ENCODE peak calls at places on chromosomes 5 and 9, in eight cellular contexts. One of them, this sample, is unnamed.

GRCh38 chr9:131984564-131984963 is 95.1 kb downstream of the MED27 start:
- DNase-seq in AG10803: no peak
- DNase-seq in fibroblast of lung: no peak
- DNase-seq in AG04450: no peak
- DNase-seq in mammary epithelial cell: no peak
- DNase-seq in adrenal gland: no peak
- DNase-seq in tibial nerve: no peak
- DNase-seq in astrocyte of the spinal cord: no peak
- DNase-seq in this sample: no peak

GRCh38 chr9:17627641-17628040 is 48.8 kb downstream of the SH3GL2 start:
- DNase-seq in astrocyte of the spinal cord: peak; percentile 37
- DNase-seq in adrenal gland: no peak
- DNase-seq in AG04450: peak; percentile 16
- DNase-seq in AG10803: no peak
- DNase-seq in mammary epithelial cell: no peak
- DNase-seq in tibial nerve: no peak
- DNase-seq in fibroblast of lung: peak; percentile 23
- DNase-seq in this sample: no peak

GRCh38 chr9:9950813-9951212 is 662.0 kb downstream of the PTPRD start:
- DNase-seq in astrocyte of the spinal cord: peak; percentile 36
- DNase-seq in adrenal gland: no peak
- DNase-seq in tibial nerve: no peak
- DNase-seq in AG04450: no peak
- DNase-seq in mammary epithelial cell: no peak
- DNase-seq in fibroblast of lung: peak; percentile 74
- DNase-seq in AG10803: peak; percentile 42
- DNase-seq in this sample: peak; percentile 8

GRCh38 chr5:72280655-72281069 is 39.4 kb downstream of the MRPS27 start:
- DNase-seq in astrocyte of the spinal cord: peak; percentile 72
- DNase-seq in AG04450: no peak
- DNase-seq in fibroblast of lung: peak; percentile 58
- DNase-seq in mammary epithelial cell: peak; percentile 15
- DNase-seq in adrenal gland: peak; percentile 26
- DNase-seq in AG10803: peak; percentile 68
- DNase-seq in tibial nerve: peak; percentile 28
- DNase-seq in this sample: peak; percentile 71

GRCh38 chr9:27395484-27395921 is 98.6 kb upstream of the EQTN start:
- DNase-seq in AG04450: no peak
- DNase-seq in AG10803: peak; percentile 29
- DNase-seq in tibial nerve: no peak
- DNase-seq in fibroblast of lung: no peak
- DNase-seq in adrenal gland: no peak
- DNase-seq in mammary epithelial cell: peak; percentile 78
- DNase-seq in astrocyte of the spinal cord: no peak
- DNase-seq in this sample: no peak

GRCh38 chr9:127314911-127315310 is 50.3 kb downstream of the GARNL3 start:
- DNase-seq in tibial nerve: no peak
- DNase-seq in AG04450: no peak
- DNase-seq in AG10803: no peak
- DNase-seq in astrocyte of the spinal cord: no peak
- DNase-seq in adrenal gland: no peak
- DNase-seq in fibroblast of lung: no peak
- DNase-seq in mammary epithelial cell: no peak
- DNase-seq in this sample: no peak

GRCh38 chr5:72451771-72452505 is 55.3 kb downstream of the ZNF366 start:
- DNase-seq in AG04450: no peak
- DNase-seq in AG10803: peak; percentile 99
- DNase-seq in astrocyte of the spinal cord: peak; percentile 92
- DNase-seq in adrenal gland: peak; percentile 62
- DNase-seq in fibroblast of lung: peak; percentile 72
- DNase-seq in tibial nerve: peak; percentile 79
- DNase-seq in mammary epithelial cell: no peak
- DNase-seq in this sample: peak; percentile 100

GRCh38 chr9:73162987-73163763 is 11.5 kb downstream of the ANXA1 start:
- DNase-seq in adrenal gland: no peak
- DNase-seq in AG04450: no peak
- DNase-seq in fibroblast of lung: no peak
- DNase-seq in tibial nerve: no peak
- DNase-seq in mammary epithelial cell: peak; percentile 64
- DNase-seq in AG10803: no peak
- DNase-seq in astrocyte of the spinal cord: no peak
- DNase-seq in this sample: no peak

GRCh38 chr9:31606678-31607077 is 777.8 kb upstream of the ACO1 start:
- DNase-seq in adrenal gland: no peak
- DNase-seq in tibial nerve: no peak
- DNase-seq in mammary epithelial cell: no peak
- DNase-seq in AG04450: no peak
- DNase-seq in AG10803: no peak
- DNase-seq in fibroblast of lung: no peak
- DNase-seq in astrocyte of the spinal cord: no peak
- DNase-seq in this sample: no peak

GRCh38 chr9:131697097-131697496 is 42.8 kb downstream of the RAPGEF1 start:
- DNase-seq in tibial nerve: no peak
- DNase-seq in fibroblast of lung: peak; percentile 51
- DNase-seq in AG04450: no peak
- DNase-seq in mammary epithelial cell: no peak
- DNase-seq in adrenal gland: peak; percentile 92
- DNase-seq in AG10803: no peak
- DNase-seq in astrocyte of the spinal cord: peak; percentile 59
- DNase-seq in this sample: peak; percentile 34

GRCh38 chr9:89883401-89884341 is 278.9 kb downstream of the GADD45G start:
- DNase-seq in AG04450: no peak
- DNase-seq in adrenal gland: no peak
- DNase-seq in astrocyte of the spinal cord: peak; percentile 9
- DNase-seq in mammary epithelial cell: no peak
- DNase-seq in tibial nerve: no peak
- DNase-seq in AG10803: no peak
- DNase-seq in fibroblast of lung: peak; percentile 45
- DNase-seq in this sample: no peak

GRCh38 chr5:115816226-115817042 is at the start of gene CDO1:
- DNase-seq in astrocyte of the spinal cord: peak; percentile 77
- DNase-seq in fibroblast of lung: peak; percentile 78
- DNase-seq in mammary epithelial cell: peak; percentile 25
- DNase-seq in tibial nerve: peak; percentile 81
- DNase-seq in AG04450: no peak
- DNase-seq in adrenal gland: peak; percentile 69
- DNase-seq in AG10803: peak; percentile 35
- DNase-seq in this sample: peak; percentile 69

GRCh38 chr5:130136300-130136699 is 232.0 kb downstream of the CHSY3 start:
- DNase-seq in AG10803: peak; percentile 56
- DNase-seq in AG04450: no peak
- DNase-seq in tibial nerve: no peak
- DNase-seq in adrenal gland: no peak
- DNase-seq in mammary epithelial cell: no peak
- DNase-seq in fibroblast of lung: peak; percentile 23
- DNase-seq in astrocyte of the spinal cord: no peak
- DNase-seq in this sample: peak; percentile 72

GRCh38 chr5:172453986-172454354 is 355 bp downstream of the SH3PXD2B start:
- DNase-seq in adrenal gland: peak; percentile 80
- DNase-seq in AG04450: no peak
- DNase-seq in mammary epithelial cell: peak; percentile 16
- DNase-seq in astrocyte of the spinal cord: peak; percentile 41
- DNase-seq in tibial nerve: no peak
- DNase-seq in AG10803: no peak
- DNase-seq in fibroblast of lung: peak; percentile 38
- DNase-seq in this sample: no peak

GRCh38 chr5:60632153-60632552 is 67.8 kb downstream of the DEPDC1B start:
- DNase-seq in AG04450: no peak
- DNase-seq in AG10803: no peak
- DNase-seq in astrocyte of the spinal cord: no peak
- DNase-seq in fibroblast of lung: no peak
- DNase-seq in adrenal gland: no peak
- DNase-seq in mammary epithelial cell: no peak
- DNase-seq in tibial nerve: no peak
- DNase-seq in this sample: no peak

GRCh38 chr9:36165766-36166149 is 3.4 kb upstream of the CCIN start:
- DNase-seq in mammary epithelial cell: no peak
- DNase-seq in astrocyte of the spinal cord: peak; percentile 45
- DNase-seq in tibial nerve: no peak
- DNase-seq in AG04450: no peak
- DNase-seq in fibroblast of lung: peak; percentile 67
- DNase-seq in AG10803: peak; percentile 42
- DNase-seq in adrenal gland: no peak
- DNase-seq in this sample: peak; percentile 84

GRCh38 chr5:145237843-145238242 is 597.3 kb downstream of the PRELID2 start:
- DNase-seq in AG04450: no peak
- DNase-seq in astrocyte of the spinal cord: peak; percentile 45
- DNase-seq in mammary epithelial cell: peak; percentile 45
- DNase-seq in AG10803: peak; percentile 12
- DNase-seq in tibial nerve: no peak
- DNase-seq in adrenal gland: no peak
- DNase-seq in fibroblast of lung: peak; percentile 38
- DNase-seq in this sample: peak; percentile 77

GRCh38 chr9:108184941-108185340 is 670.8 kb downstream of the ACTL7B start:
- DNase-seq in adrenal gland: no peak
- DNase-seq in fibroblast of lung: peak; percentile 90
- DNase-seq in mammary epithelial cell: peak; percentile 94
- DNase-seq in tibial nerve: no peak
- DNase-seq in AG04450: no peak
- DNase-seq in AG10803: peak; percentile 76
- DNase-seq in astrocyte of the spinal cord: peak; percentile 36
- DNase-seq in this sample: peak; percentile 59

GRCh38 chr5:98722188-98722587 is 51.3 kb upstream of the RGMB start:
- DNase-seq in AG04450: no peak
- DNase-seq in AG10803: no peak
- DNase-seq in tibial nerve: no peak
- DNase-seq in astrocyte of the spinal cord: peak; percentile 9
- DNase-seq in adrenal gland: no peak
- DNase-seq in mammary epithelial cell: no peak
- DNase-seq in fibroblast of lung: peak; percentile 68
- DNase-seq in this sample: no peak

GRCh38 chr5:150670275-150670960 is 9.4 kb downstream of the MYOZ3 start:
- DNase-seq in astrocyte of the spinal cord: no peak
- DNase-seq in tibial nerve: no peak
- DNase-seq in fibroblast of lung: no peak
- DNase-seq in AG04450: no peak
- DNase-seq in AG10803: no peak
- DNase-seq in mammary epithelial cell: no peak
- DNase-seq in adrenal gland: no peak
- DNase-seq in this sample: no peak

GRCh38 chr9:68685770-68686169 is 19.3 kb upstream of the PIP5K1B start:
- DNase-seq in AG10803: no peak
- DNase-seq in AG04450: no peak
- DNase-seq in mammary epithelial cell: no peak
- DNase-seq in astrocyte of the spinal cord: no peak
- DNase-seq in adrenal gland: peak; percentile 25
- DNase-seq in fibroblast of lung: no peak
- DNase-seq in tibial nerve: no peak
- DNase-seq in this sample: no peak
- TF ChIP-seq CTCF in AG10803: peak; percentile 25
- TF ChIP-seq CTCF in AG04450: peak; percentile 21
- TF ChIP-seq CTCF in mammary epithelial cell: peak; percentile 17
- TF ChIP-seq CTCF in astrocyte of the spinal cord: no peak
- TF ChIP-seq CTCF in adrenal gland: no peak
- TF ChIP-seq CTCF in fibroblast of lung: no peak
- TF ChIP-seq CTCF in tibial nerve: no peak
- TF ChIP-seq CTCF in this sample: no peak

DNA sequence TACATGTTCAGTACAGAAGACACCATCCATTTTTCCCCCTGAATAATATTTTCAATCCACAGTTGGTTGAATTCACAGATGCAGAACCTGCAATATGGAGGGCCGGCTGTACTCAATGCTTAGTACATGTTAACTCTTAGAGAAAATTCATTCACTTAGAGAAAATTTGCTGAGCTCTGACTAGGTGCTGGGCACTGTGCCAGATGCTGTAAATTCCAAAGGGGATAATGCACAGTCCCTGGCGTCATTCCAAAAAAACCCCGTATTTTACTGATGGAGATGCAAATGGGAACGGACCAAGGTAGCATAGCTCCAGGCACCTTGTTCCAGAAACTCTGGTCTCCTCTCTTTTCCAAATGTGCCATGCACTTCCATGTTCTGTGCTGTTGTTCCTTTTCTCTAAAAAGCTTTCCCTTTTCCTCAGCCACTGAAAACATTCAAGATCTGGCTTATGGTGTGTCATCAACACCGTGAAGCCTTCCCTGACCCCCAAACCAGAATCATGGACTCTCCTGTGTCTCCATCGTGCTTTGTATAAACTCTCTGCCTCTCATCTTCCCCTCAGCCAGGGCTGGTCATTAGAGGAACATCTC is 55.7 kb upstream of the COL15A1 start:
- DNase-seq in adrenal gland: no peak
- DNase-seq in AG10803: no peak
- DNase-seq in astrocyte of the spinal cord: no peak
- DNase-seq in fibroblast of lung: peak; percentile 30
- DNase-seq in tibial nerve: no peak
- DNase-seq in mammary epithelial cell: peak; percentile 23
- DNase-seq in AG04450: no peak
- DNase-seq in this sample: no peak
- H3K4me3 ChIP-seq in adrenal gland: no peak overlapping the region
- H3K4me3 ChIP-seq in AG10803: no peak overlapping the region
- H3K4me3 ChIP-seq in astrocyte of the spinal cord: no peak overlapping the region
- H3K4me3 ChIP-seq in fibroblast of lung: no peak overlapping the region
- H3K4me3 ChIP-seq in tibial nerve: no peak overlapping the region
- H3K4me3 ChIP-seq in mammary epithelial cell: no peak overlapping the region
- H3K4me3 ChIP-seq in AG04450: no peak overlapping the region
- H3K4me3 ChIP-seq in this sample: no peak overlapping the region

DNA sequence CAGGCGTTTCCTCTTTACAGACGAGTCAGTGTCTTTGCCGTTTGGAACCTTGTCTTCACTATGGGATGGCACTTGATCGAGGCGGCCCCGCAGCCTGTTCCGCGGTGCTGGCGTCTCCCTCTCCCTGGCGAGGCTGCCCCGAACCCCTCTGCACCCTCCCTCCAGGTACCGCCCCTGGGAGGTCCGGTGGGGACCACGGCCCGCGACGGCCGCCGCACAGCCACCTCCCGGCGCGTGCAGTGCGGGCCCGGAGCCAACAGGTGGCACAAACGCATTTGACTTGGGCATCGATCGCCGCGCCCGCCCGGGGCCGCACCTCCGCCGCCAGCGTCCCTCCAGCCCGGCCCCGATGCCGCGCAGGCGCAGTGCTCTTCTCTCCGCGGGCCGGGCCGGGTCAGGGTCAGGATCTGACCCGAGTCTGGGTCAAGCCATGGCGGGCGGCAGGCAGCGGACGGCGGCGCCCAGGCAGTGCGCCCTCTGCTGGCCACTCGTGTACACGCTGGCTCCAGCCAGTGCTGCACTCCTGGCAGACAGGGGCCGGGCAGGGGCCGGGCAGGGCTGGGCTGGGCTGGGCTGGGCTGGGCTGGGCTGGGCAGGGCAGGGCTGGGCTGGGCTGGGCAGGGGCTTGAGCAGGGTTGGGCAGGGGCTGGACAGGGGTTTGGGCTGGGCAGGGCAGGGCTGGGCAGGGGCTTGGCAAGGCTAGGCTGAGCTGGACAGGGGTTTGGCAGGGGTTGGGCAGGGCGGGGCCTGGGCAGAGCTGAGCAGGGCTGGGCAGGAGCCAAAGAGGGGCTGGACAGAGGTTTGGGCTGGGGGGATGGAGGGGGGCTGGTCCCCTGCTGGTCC is 155.8 kb upstream of the IRX4 start:
- DNase-seq in adrenal gland: peak; percentile 66
- DNase-seq in mammary epithelial cell: peak; percentile 42
- DNase-seq in AG04450: no peak
- DNase-seq in fibroblast of lung: peak; percentile 6
- DNase-seq in astrocyte of the spinal cord: no peak
- DNase-seq in tibial nerve: no peak
- DNase-seq in AG10803: peak; percentile 30
- DNase-seq in this sample: peak; percentile 21
- TF ChIP-seq CTCF in adrenal gland: peak; percentile 81
- TF ChIP-seq CTCF in mammary epithelial cell: peak; percentile 59
- TF ChIP-seq CTCF in AG04450: peak; percentile 56
- TF ChIP-seq CTCF in fibroblast of lung: peak; percentile 47
- TF ChIP-seq CTCF in astrocyte of the spinal cord: peak; percentile 61
- TF ChIP-seq CTCF in tibial nerve: peak; percentile 72
- TF ChIP-seq CTCF in AG10803: peak; percentile 57
- TF ChIP-seq CTCF in this sample: peak; percentile 64

GRCh38 chr9:23555849-23556248 is 270.2 kb downstream of the ELAVL2 start:
- DNase-seq in mammary epithelial cell: no peak
- DNase-seq in fibroblast of lung: peak; percentile 13
- DNase-seq in AG10803: no peak
- DNase-seq in astrocyte of the spinal cord: peak; percentile 73
- DNase-seq in AG04450: no peak
- DNase-seq in tibial nerve: no peak
- DNase-seq in adrenal gland: no peak
- DNase-seq in this sample: no peak
- H3K4me3 ChIP-seq in mammary epithelial cell: no peak overlapping the region
- H3K4me3 ChIP-seq in fibroblast of lung: no peak overlapping the region
- H3K4me3 ChIP-seq in AG10803: no peak overlapping the region
- H3K4me3 ChIP-seq in astrocyte of the spinal cord: no peak overlapping the region
- H3K4me3 ChIP-seq in AG04450: no peak overlapping the region
- H3K4me3 ChIP-seq in tibial nerve: no peak overlapping the region
- H3K4me3 ChIP-seq in adrenal gland: no peak overlapping the region
- H3K4me3 ChIP-seq in this sample: no peak overlapping the region